ENCODE peak calls at places on chromosomes 11 and 22, in eight cellular contexts. One of them, this sample, is unnamed.

GRCh38 chr11:72328366-72329224 is 84.6 kb upstream of the PHOX2A start:
- DNase-seq in H1: no peak
- DNase-seq in tibial artery: no peak
- DNase-seq in Peyer's patch: no peak
- DNase-seq in dorsolateral prefrontal cortex: no peak
- DNase-seq in CD8-positive, alpha-beta T cell: no peak
- DNase-seq in GM06990: no peak
- DNase-seq in CD4-positive, alpha-beta T cell: no peak
- DNase-seq in this sample: no peak

GRCh38 chr11:269146-269890 is 8.9 kb upstream of the NLRP6 start:
- DNase-seq in H1: no peak
- DNase-seq in dorsolateral prefrontal cortex: no peak
- DNase-seq in GM06990: peak
- DNase-seq in tibial artery: peak
- DNase-seq in CD4-positive, alpha-beta T cell: peak
- DNase-seq in CD8-positive, alpha-beta T cell: peak
- DNase-seq in Peyer's patch: peak
- DNase-seq in this sample: peak

GRCh38 chr11:123103326-123103980 is 41.5 kb upstream of the HSPA8 start:
- DNase-seq in Peyer's patch: no peak
- DNase-seq in H1: no peak
- DNase-seq in GM06990: no peak
- DNase-seq in CD8-positive, alpha-beta T cell: peak
- DNase-seq in dorsolateral prefrontal cortex: no peak
- DNase-seq in tibial artery: peak
- DNase-seq in CD4-positive, alpha-beta T cell: peak
- DNase-seq in this sample: no peak

GRCh38 chr11:68369756-68370155 is 57.4 kb downstream of the LRP5 start:
- DNase-seq in GM06990: no peak
- DNase-seq in dorsolateral prefrontal cortex: no peak
- DNase-seq in H1: no peak
- DNase-seq in Peyer's patch: no peak
- DNase-seq in CD8-positive, alpha-beta T cell: no peak
- DNase-seq in CD4-positive, alpha-beta T cell: no peak
- DNase-seq in tibial artery: peak
- DNase-seq in this sample: no peak

GRCh38 chr11:45459501-45459900 is 173.4 kb upstream of the SYT13 start:
- DNase-seq in dorsolateral prefrontal cortex: no peak
- DNase-seq in GM06990: no peak
- DNase-seq in CD8-positive, alpha-beta T cell: no peak
- DNase-seq in CD4-positive, alpha-beta T cell: no peak
- DNase-seq in tibial artery: no peak
- DNase-seq in H1: no peak
- DNase-seq in Peyer's patch: no peak
- DNase-seq in this sample: no peak

GRCh38 chr22:22787805-22788459 is 99.7 kb upstream of the IGLL5 start:
- DNase-seq in CD8-positive, alpha-beta T cell: peak
- DNase-seq in CD4-positive, alpha-beta T cell: peak
- DNase-seq in H1: peak
- DNase-seq in tibial artery: no peak
- DNase-seq in GM06990: no peak
- DNase-seq in dorsolateral prefrontal cortex: no peak
- DNase-seq in Peyer's patch: peak
- DNase-seq in this sample: peak

GRCh38 chr22:25930083-25930482 is 188.1 kb downstream of the MYO18B start:
- DNase-seq in H1: no peak
- DNase-seq in CD8-positive, alpha-beta T cell: no peak
- DNase-seq in Peyer's patch: no peak
- DNase-seq in tibial artery: no peak
- DNase-seq in CD4-positive, alpha-beta T cell: no peak
- DNase-seq in GM06990: no peak
- DNase-seq in dorsolateral prefrontal cortex: no peak
- DNase-seq in this sample: no peak

GRCh38 chr11:44509291-44509690 is 56.2 kb upstream of the CD82 start:
- DNase-seq in CD8-positive, alpha-beta T cell: no peak
- DNase-seq in GM06990: no peak
- DNase-seq in dorsolateral prefrontal cortex: no peak
- DNase-seq in CD4-positive, alpha-beta T cell: no peak
- DNase-seq in Peyer's patch: no peak
- DNase-seq in H1: no peak
- DNase-seq in tibial artery: no peak
- DNase-seq in this sample: no peak

GRCh38 chr11:130894322-130895025 is 21.8 kb downstream of the SNX19 start:
- DNase-seq in Peyer's patch: peak
- DNase-seq in GM06990: peak
- DNase-seq in H1: peak
- DNase-seq in dorsolateral prefrontal cortex: peak
- DNase-seq in tibial artery: peak
- DNase-seq in CD8-positive, alpha-beta T cell: peak
- DNase-seq in CD4-positive, alpha-beta T cell: peak
- DNase-seq in this sample: peak

GRCh38 chr11:34783816-34784317 is 132.3 kb downstream of the APIP start:
- DNase-seq in tibial artery: no peak
- DNase-seq in CD4-positive, alpha-beta T cell: no peak
- DNase-seq in CD8-positive, alpha-beta T cell: no peak
- DNase-seq in dorsolateral prefrontal cortex: no peak
- DNase-seq in Peyer's patch: no peak
- DNase-seq in GM06990: no peak
- DNase-seq in H1: no peak
- DNase-seq in this sample: no peak

GRCh38 chr22:50641696-50642607 is 14.0 kb upstream of the ARSA start:
- DNase-seq in H1: peak
- DNase-seq in CD4-positive, alpha-beta T cell: no peak
- DNase-seq in Peyer's patch: no peak
- DNase-seq in tibial artery: no peak
- DNase-seq in dorsolateral prefrontal cortex: no peak
- DNase-seq in GM06990: no peak
- DNase-seq in CD8-positive, alpha-beta T cell: no peak
- DNase-seq in this sample: no peak

GRCh38 chr11:47499160-47499559 is 50.2 kb upstream of the RAPSN start:
- DNase-seq in Peyer's patch: no peak
- DNase-seq in H1: no peak
- DNase-seq in dorsolateral prefrontal cortex: no peak
- DNase-seq in GM06990: no peak
- DNase-seq in tibial artery: no peak
- DNase-seq in CD4-positive, alpha-beta T cell: no peak
- DNase-seq in CD8-positive, alpha-beta T cell: no peak
- DNase-seq in this sample: no peak

GRCh38 chr11:12485328-12485727 is 108.0 kb downstream of the PARVA start:
- DNase-seq in CD4-positive, alpha-beta T cell: no peak
- DNase-seq in tibial artery: no peak
- DNase-seq in dorsolateral prefrontal cortex: no peak
- DNase-seq in H1: no peak
- DNase-seq in CD8-positive, alpha-beta T cell: no peak
- DNase-seq in GM06990: no peak
- DNase-seq in Peyer's patch: no peak
- DNase-seq in this sample: no peak
- TF ChIP-seq CTCF in CD4-positive, alpha-beta T cell: no peak
- TF ChIP-seq CTCF in tibial artery: peak
- TF ChIP-seq CTCF in dorsolateral prefrontal cortex: no peak
- TF ChIP-seq CTCF in H1: peak
- TF ChIP-seq CTCF in CD8-positive, alpha-beta T cell: no peak
- TF ChIP-seq CTCF in GM06990: no peak
- TF ChIP-seq CTCF in Peyer's patch: no peak
- TF ChIP-seq CTCF in this sample: no peak

GRCh38 chr22:17508110-17508509 is 55.2 kb upstream of the SLC25A18 start:
- DNase-seq in dorsolateral prefrontal cortex: no peak
- DNase-seq in CD8-positive, alpha-beta T cell: no peak
- DNase-seq in CD4-positive, alpha-beta T cell: no peak
- DNase-seq in GM06990: no peak
- DNase-seq in Peyer's patch: no peak
- DNase-seq in H1: no peak
- DNase-seq in tibial artery: no peak
- DNase-seq in this sample: no peak

GRCh38 chr22:17513612-17514011 is 49.7 kb upstream of the SLC25A18 start:
- DNase-seq in dorsolateral prefrontal cortex: no peak
- DNase-seq in Peyer's patch: no peak
- DNase-seq in CD4-positive, alpha-beta T cell: no peak
- DNase-seq in GM06990: no peak
- DNase-seq in H1: no peak
- DNase-seq in tibial artery: no peak
- DNase-seq in CD8-positive, alpha-beta T cell: no peak
- DNase-seq in this sample: no peak

GRCh38 chr22:17518379-17518778 is 44.9 kb upstream of the SLC25A18 start:
- DNase-seq in dorsolateral prefrontal cortex: no peak
- DNase-seq in Peyer's patch: no peak
- DNase-seq in CD4-positive, alpha-beta T cell: no peak
- DNase-seq in tibial artery: no peak
- DNase-seq in CD8-positive, alpha-beta T cell: no peak
- DNase-seq in GM06990: no peak
- DNase-seq in H1: no peak
- DNase-seq in this sample: no peak

GRCh38 chr22:17514092-17514491 is 49.2 kb upstream of the SLC25A18 start:
- DNase-seq in GM06990: no peak
- DNase-seq in CD4-positive, alpha-beta T cell: no peak
- DNase-seq in tibial artery: no peak
- DNase-seq in H1: no peak
- DNase-seq in Peyer's patch: no peak
- DNase-seq in CD8-positive, alpha-beta T cell: no peak
- DNase-seq in dorsolateral prefrontal cortex: no peak
- DNase-seq in this sample: no peak

DNA sequence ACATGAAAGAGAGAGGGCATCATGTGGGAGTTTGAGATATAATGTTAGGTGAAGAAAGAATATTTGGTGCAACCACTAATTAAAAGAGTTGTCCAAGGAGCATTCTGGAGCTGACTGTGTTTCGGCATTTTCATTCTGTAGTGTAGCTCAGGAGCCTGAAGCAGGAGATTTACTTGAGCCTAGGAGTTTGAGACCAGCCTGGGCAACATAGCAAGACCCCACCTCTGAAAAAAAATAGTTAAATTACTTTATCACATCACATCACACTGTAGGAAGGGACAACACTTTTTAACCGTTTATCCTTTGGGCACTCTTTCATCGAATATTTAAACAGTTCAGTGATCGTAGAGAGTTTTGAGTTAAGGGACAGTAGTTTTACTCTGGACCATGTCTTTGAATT is 50.3 kb upstream of the SLC25A18 start:
- DNase-seq in Peyer's patch: no peak
- DNase-seq in CD8-positive, alpha-beta T cell: no peak
- DNase-seq in CD4-positive, alpha-beta T cell: no peak
- DNase-seq in dorsolateral prefrontal cortex: no peak
- DNase-seq in H1: no peak
- DNase-seq in tibial artery: no peak
- DNase-seq in GM06990: no peak
- DNase-seq in this sample: no peak
- TF ChIP-seq CTCF in Peyer's patch: no peak
- TF ChIP-seq CTCF in CD8-positive, alpha-beta T cell: no peak
- TF ChIP-seq CTCF in CD4-positive, alpha-beta T cell: no peak
- TF ChIP-seq CTCF in dorsolateral prefrontal cortex: no peak
- TF ChIP-seq CTCF in H1: no peak
- TF ChIP-seq CTCF in tibial artery: no peak
- TF ChIP-seq CTCF in GM06990: no peak
- TF ChIP-seq CTCF in this sample: no peak

GRCh38 chr11:40381481-40381880 is 1078.0 kb downstream of the LRRC4C start:
- DNase-seq in dorsolateral prefrontal cortex: no peak
- DNase-seq in GM06990: no peak
- DNase-seq in Peyer's patch: no peak
- DNase-seq in CD8-positive, alpha-beta T cell: no peak
- DNase-seq in CD4-positive, alpha-beta T cell: no peak
- DNase-seq in H1: no peak
- DNase-seq in tibial artery: no peak
- DNase-seq in this sample: no peak

GRCh38 chr11:40370821-40371616 is 1088.4 kb downstream of the LRRC4C start:
- DNase-seq in Peyer's patch: no peak
- DNase-seq in GM06990: no peak
- DNase-seq in H1: no peak
- DNase-seq in CD4-positive, alpha-beta T cell: no peak
- DNase-seq in tibial artery: no peak
- DNase-seq in CD8-positive, alpha-beta T cell: no peak
- DNase-seq in dorsolateral prefrontal cortex: no peak
- DNase-seq in this sample: no peak

GRCh38 chr11:40380871-40381270 is 1078.6 kb downstream of the LRRC4C start:
- DNase-seq in tibial artery: no peak
- DNase-seq in Peyer's patch: no peak
- DNase-seq in dorsolateral prefrontal cortex: no peak
- DNase-seq in CD8-positive, alpha-beta T cell: no peak
- DNase-seq in H1: no peak
- DNase-seq in CD4-positive, alpha-beta T cell: no peak
- DNase-seq in GM06990: no peak
- DNase-seq in this sample: no peak

DNA sequence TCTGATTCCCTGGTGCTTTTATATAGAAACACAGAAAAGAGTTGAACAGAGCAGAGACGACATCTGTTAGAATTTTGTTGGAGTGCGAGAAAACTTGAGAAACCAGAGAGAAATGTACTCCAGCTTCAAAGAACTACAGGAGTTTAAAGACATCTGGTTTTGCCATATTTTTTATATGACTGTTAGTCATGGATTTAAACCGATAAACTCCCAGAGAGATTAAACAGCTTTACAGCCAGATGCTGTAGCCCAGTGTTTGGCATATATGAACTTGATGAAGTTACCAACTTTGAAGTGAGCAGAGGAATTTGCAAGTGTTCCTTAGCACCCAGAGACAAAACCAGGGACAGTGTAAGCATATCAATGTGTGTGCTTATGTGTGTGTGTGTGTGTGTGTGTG is 1083.1 kb downstream of the LRRC4C start:
- DNase-seq in Peyer's patch: no peak
- DNase-seq in tibial artery: no peak
- DNase-seq in H1: no peak
- DNase-seq in CD8-positive, alpha-beta T cell: no peak
- DNase-seq in GM06990: no peak
- DNase-seq in CD4-positive, alpha-beta T cell: no peak
- DNase-seq in dorsolateral prefrontal cortex: no peak
- DNase-seq in this sample: no peak
- TF ChIP-seq CTCF in Peyer's patch: no peak
- TF ChIP-seq CTCF in tibial artery: no peak
- TF ChIP-seq CTCF in H1: no peak
- TF ChIP-seq CTCF in CD8-positive, alpha-beta T cell: no peak
- TF ChIP-seq CTCF in GM06990: no peak
- TF ChIP-seq CTCF in CD4-positive, alpha-beta T cell: no peak
- TF ChIP-seq CTCF in dorsolateral prefrontal cortex: no peak
- TF ChIP-seq CTCF in this sample: no peak

DNA sequence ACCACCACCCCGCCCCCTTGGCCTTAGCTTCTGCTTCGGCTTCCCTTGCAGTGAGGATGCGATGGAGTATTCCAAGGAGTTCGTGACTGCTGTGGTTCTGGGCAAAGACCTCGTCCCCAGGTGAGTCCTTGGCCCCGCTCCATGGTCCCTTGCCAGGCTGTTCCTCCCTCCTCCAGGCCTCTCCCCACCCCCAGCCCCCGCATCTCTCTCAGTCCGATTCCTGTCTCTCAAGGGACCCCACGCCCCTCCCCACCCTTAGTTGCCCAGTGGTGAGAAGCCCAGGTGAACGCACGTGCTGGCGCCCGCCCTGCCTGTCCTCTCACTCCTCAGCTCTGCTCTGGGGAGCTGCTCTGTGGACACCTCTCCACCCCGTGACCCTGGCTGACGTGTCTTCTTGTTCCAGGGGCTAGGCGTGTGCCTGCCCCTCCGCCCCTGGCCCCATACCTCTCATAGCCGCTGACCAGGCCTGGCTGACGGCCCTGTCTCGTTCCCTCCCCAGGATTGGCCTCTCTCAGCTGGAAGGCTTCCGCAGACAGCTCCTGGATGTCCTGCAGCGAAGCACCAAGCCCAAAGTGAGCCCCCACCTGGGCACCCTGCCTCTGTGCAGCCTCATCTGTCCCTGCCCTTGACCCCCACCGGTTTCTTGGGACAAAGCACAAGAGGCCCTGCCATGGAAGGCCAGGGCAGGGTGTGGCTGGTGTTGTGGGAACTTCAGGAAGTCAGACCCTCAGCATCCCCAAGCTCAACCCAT is 14.6 kb upstream of the MYRF start:
- DNase-seq in tibial artery: no peak
- DNase-seq in H1: no peak
- DNase-seq in Peyer's patch: no peak
- DNase-seq in dorsolateral prefrontal cortex: no peak
- DNase-seq in GM06990: no peak
- DNase-seq in CD8-positive, alpha-beta T cell: no peak
- DNase-seq in CD4-positive, alpha-beta T cell: no peak
- DNase-seq in this sample: no peak
- TF ChIP-seq CTCF in tibial artery: no peak
- TF ChIP-seq CTCF in H1: no peak
- TF ChIP-seq CTCF in Peyer's patch: no peak
- TF ChIP-seq CTCF in dorsolateral prefrontal cortex: no peak
- TF ChIP-seq CTCF in GM06990: no peak
- TF ChIP-seq CTCF in CD8-positive, alpha-beta T cell: no peak
- TF ChIP-seq CTCF in CD4-positive, alpha-beta T cell: no peak
- TF ChIP-seq CTCF in this sample: no peak